ENCODE peak calls at places on chromosomes 2 and 18, in ten cellular contexts. H is NCI-H1930; R is upper lobe of right lung; I is HS-5; E is left lobe of liver; Z is MCF 10A; S is left ventricle myocardium inferior; C is hepatocyte; X is AG08396; T is CD4-positive, alpha-beta T cell. J is an unnamed sample.

GRCh38 chr2:168105127-168105683 is 142.2 kb downstream of the STK39 start:
- DNase-seq in Z (no peak), I (no peak), C (no peak), X (no peak), R (no peak), H (no peak), E (no peak), S (no peak), T (no peak), J (no peak)

GRCh38 chr2:70331012-70331411 is 29.1 kb upstream of the FAM136A start:
- DNase-seq in C (no peak), X (no peak), E (no peak), Z (no peak), S (no peak), T (no peak), H (no peak), R (no peak), I (no peak), J (no peak)

GRCh38 chr2:38218583-38218982 is 142.6 kb upstream of the CYP1B1 start:
- DNase-seq in E (no peak), Z (no peak), C (peak), S (no peak), T (no peak), I (no peak), H (no peak), X (no peak), R (no peak), J (no peak)

GRCh38 chr2:217430916-217431576 is 571.2 kb upstream of the TNP1 start:
- DNase-seq in Z (peak), C (no peak), R (no peak), S (no peak), H (no peak), X (no peak), E (no peak), T (no peak), I (no peak), J (peak)

GRCh38 chr2:207291287-207292249 is 125.8 kb upstream of the KLF7 start:
- DNase-seq in X (no peak), I (no peak), C (no peak), H (no peak), T (no peak), S (no peak), E (no peak), R (no peak), Z (no peak), J (no peak)

GRCh38 chr2:197497301-197497700 is 2.3 kb downstream of the HSPD1 start:
- DNase-seq in R (no peak), X (no peak), I (no peak), Z (no peak), H (no peak), E (no peak), T (no peak), C (no peak), S (no peak), J (no peak)

GRCh38 chr2:68742638-68743037 is 8.0 kb downstream of the ARHGAP25 start:
- DNase-seq in C (no peak), T (no peak), R (no peak), X (no peak), H (no peak), E (no peak), I (no peak), S (no peak), Z (no peak), J (no peak)

GRCh38 chr2:105711394-105711793 is 33.3 kb upstream of the NCK2 start:
- DNase-seq in R (no peak), X (no peak), C (peak), Z (no peak), H (no peak), T (no peak), E (no peak), S (no peak), I (no peak), J (no peak)

GRCh38 chr18:54052259-54052658 is 172.2 kb downstream of the MBD2 start:
- DNase-seq in I (no peak), T (no peak), H (no peak), E (no peak), R (no peak), Z (no peak), X (no peak), C (no peak), S (no peak), J (no peak)

GRCh38 chr2:39913648-39914456 is 134.8 kb upstream of the THUMPD2 start:
- DNase-seq in R (no peak), Z (peak), X (peak), E (no peak), C (peak), I (peak), S (no peak), T (no peak), H (peak), J (peak)

GRCh38 chr2:120858361-120858760 is 122.7 kb downstream of the GLI2 start:
- DNase-seq in E (no peak), H (no peak), I (no peak), C (no peak), R (peak), Z (no peak), S (no peak), T (no peak), X (no peak), J (no peak)

GRCh38 chr2:46162329-46162870 is 134.8 kb upstream of the EPAS1 start:
- DNase-seq in X (no peak), S (no peak), Z (no peak), E (no peak), I (no peak), H (no peak), R (no peak), C (no peak), T (no peak), J (no peak)

GRCh38 chr2:171365232-171365631 is 68.6 kb downstream of the METTL8 start:
- DNase-seq in T (no peak), X (no peak), E (no peak), R (no peak), S (no peak), I (no peak), H (no peak), C (no peak), Z (peak), J (no peak)

GRCh38 chr2:2947406-2947805 is 430.2 kb downstream of the EIPR1 start:
- DNase-seq in R (no peak), H (no peak), I (no peak), S (no peak), T (no peak), X (no peak), Z (no peak), C (no peak), E (no peak), J (no peak)

GRCh38 chr2:199325881-199326280 is 131.9 kb downstream of the SATB2 start:
- DNase-seq in Z (no peak), S (no peak), X (no peak), R (no peak), T (no peak), I (no peak), C (no peak), E (no peak), H (no peak), J (no peak)

GRCh38 chr2:241268306-241268705 is 47.2 kb downstream of the HDLBP start:
- DNase-seq in S (no peak), E (no peak), R (no peak), T (no peak), X (no peak), H (no peak), C (no peak), I (no peak), Z (no peak), J (no peak)

GRCh38 chr2:24359129-24359528 is 1.2 kb downstream of the ITSN2 start:
- DNase-seq in R (no peak), S (no peak), C (no peak), I (no peak), H (no peak), E (no peak), Z (no peak), T (no peak), X (no peak), J (no peak)

GRCh38 chr18:2413352-2413751 is 158.0 kb downstream of the METTL4 start:
- DNase-seq in T (no peak), H (no peak), E (no peak), I (no peak), C (no peak), Z (no peak), R (no peak), X (no peak), S (no peak), J (no peak)

GRCh38 chr2:220670461-220670979 is 901.6 kb downstream of the EPHA4 start:
- DNase-seq in I (no peak), C (no peak), S (no peak), Z (no peak), R (no peak), E (no peak), H (no peak), X (no peak), T (no peak), J (no peak)

GRCh38 chr2:208489687-208490086 is 83.1 kb downstream of the PTH2R start:
- DNase-seq in I (no peak), H (peak), C (no peak), E (no peak), R (no peak), Z (no peak), X (no peak), S (no peak), T (no peak), J (no peak)

GRCh38 chr2:62178741-62179271 is 17.1 kb upstream of the B3GNT2 start:
- DNase-seq in X (peak), C (no peak), Z (no peak), R (no peak), S (no peak), E (no peak), T (no peak), I (no peak), H (no peak), J (no peak)

GRCh38 chr2:240358080-240358479 is 77.4 kb upstream of the GPC1 start:
- DNase-seq in X (no peak), H (no peak), R (no peak), S (no peak), T (no peak), E (no peak), C (no peak), I (no peak), Z (no peak), J (no peak)

GRCh38 chr18:31977270-31977872 is 34.4 kb upstream of the TRAPPC8 start:
- DNase-seq in Z (peak), T (peak), R (no peak), I (no peak), X (peak), E (no peak), C (peak), S (no peak), H (peak), J (peak)

GRCh38 chr2:239179851-239180371 is 220.9 kb downstream of the HDAC4 start:
- DNase-seq in X (no peak), I (no peak), E (peak), S (peak), H (no peak), R (peak), Z (no peak), C (no peak), T (no peak), J (no peak)

GRCh38 chr18:36775396-36775795 is 53.4 kb downstream of the TPGS2 start:
- DNase-seq in H (no peak), I (no peak), T (no peak), R (no peak), S (no peak), C (no peak), Z (no peak), E (no peak), X (no peak), J (no peak)

GRCh38 chr2:207167129-207167923 is 1.6 kb upstream of the KLF7 start:
- DNase-seq in H (no peak), E (no peak), X (no peak), T (no peak), Z (peak), R (no peak), C (no peak), S (no peak), I (no peak), J (no peak)